ENCODE peak calls at places on chromosomes 13 and 19, in four cellular contexts. One of them, this sample, is unnamed. For H3K4me1, the result is how much of the 10 kb centered on the place peaks cover.

GRCh38 chr13:111505175-111505777 is 184.8 kb downstream of the TEX29 start:
- DNase-seq in mesenchymal stem cell: no peak
- DNase-seq in heart right ventricle: no peak
- DNase-seq in aorta: no peak
- DNase-seq in this sample: peak

GRCh38 chr19:45171211-45171623 is 6.8 kb downstream of the TRAPPC6A start:
- DNase-seq in mesenchymal stem cell: no peak
- DNase-seq in heart right ventricle: peak
- DNase-seq in aorta: no peak
- DNase-seq in this sample: no peak

GRCh38 chr19:54414156-54414555 is 1.1 kb upstream of the TTYH1 start:
- DNase-seq in mesenchymal stem cell: no peak
- DNase-seq in aorta: no peak
- DNase-seq in heart right ventricle: no peak
- DNase-seq in this sample: no peak

GRCh38 chr13:19818223-19818842 is 35.6 kb upstream of the PSPC1 start:
- DNase-seq in mesenchymal stem cell: peak
- DNase-seq in heart right ventricle: no peak
- DNase-seq in aorta: peak
- DNase-seq in this sample: peak

GRCh38 chr19:43316591-43317319 is 36.7 kb upstream of the CD177 start:
- DNase-seq in heart right ventricle: no peak
- DNase-seq in aorta: no peak
- DNase-seq in mesenchymal stem cell: no peak
- DNase-seq in this sample: peak

GRCh38 chr13:81275666-81276258 is 934.8 kb upstream of the SPRY2 start:
- DNase-seq in mesenchymal stem cell: no peak
- DNase-seq in heart right ventricle: no peak
- DNase-seq in aorta: no peak
- DNase-seq in this sample: no peak

GRCh38 chr13:111267205-111267604 is 53.2 kb upstream of the TEX29 start:
- DNase-seq in mesenchymal stem cell: no peak
- DNase-seq in heart right ventricle: no peak
- DNase-seq in aorta: no peak
- DNase-seq in this sample: no peak

GRCh38 chr19:11538232-11539036 is at the start of gene CNN1:
- DNase-seq in mesenchymal stem cell: peak
- DNase-seq in heart right ventricle: peak
- DNase-seq in aorta: peak
- DNase-seq in this sample: peak

GRCh38 chr19:947707-948533 is 22.1 kb downstream of the ARID3A start:
- DNase-seq in heart right ventricle: peak
- DNase-seq in mesenchymal stem cell: no peak
- DNase-seq in aorta: peak
- DNase-seq in this sample: no peak

GRCh38 chr13:54945978-54946377 is 1917.4 kb downstream of the OLFM4 start:
- DNase-seq in mesenchymal stem cell: no peak
- DNase-seq in aorta: no peak
- DNase-seq in heart right ventricle: no peak
- DNase-seq in this sample: no peak

GRCh38 chr13:112246731-112247470 is 129.3 kb upstream of the SPACA7 start:
- DNase-seq in heart right ventricle: no peak
- DNase-seq in aorta: no peak
- DNase-seq in mesenchymal stem cell: no peak
- DNase-seq in this sample: no peak

GRCh38 chr13:31050486-31051400 is 111.0 kb downstream of the HSPH1 start:
- DNase-seq in aorta: no peak
- DNase-seq in mesenchymal stem cell: peak
- DNase-seq in heart right ventricle: no peak
- DNase-seq in this sample: peak

GRCh38 chr19:18102916-18103542 is 5.5 kb downstream of the MAST3 start:
- DNase-seq in aorta: no peak
- DNase-seq in mesenchymal stem cell: no peak
- DNase-seq in heart right ventricle: no peak
- DNase-seq in this sample: no peak

GRCh38 chr13:25945596-25945995 is 106.2 kb downstream of the SHISA2 start:
- DNase-seq in mesenchymal stem cell: no peak
- DNase-seq in aorta: no peak
- DNase-seq in heart right ventricle: no peak
- DNase-seq in this sample: no peak

GRCh38 chr19:35080613-35081170 is 34.9 kb upstream of the FXYD3 start:
- DNase-seq in aorta: no peak
- DNase-seq in mesenchymal stem cell: no peak
- DNase-seq in heart right ventricle: no peak
- DNase-seq in this sample: no peak

GRCh38 chr19:40467007-40467565 is 285 bp downstream of the SPTBN4 start:
- DNase-seq in mesenchymal stem cell: no peak
- DNase-seq in aorta: no peak
- DNase-seq in heart right ventricle: no peak
- DNase-seq in this sample: peak

GRCh38 chr13:107466326-107466725 is 749.0 kb downstream of the LIG4 start:
- DNase-seq in heart right ventricle: no peak
- DNase-seq in mesenchymal stem cell: peak
- DNase-seq in aorta: no peak
- DNase-seq in this sample: peak

GRCh38 chr13:111659842-111660241 is 339.4 kb downstream of the TEX29 start:
- DNase-seq in mesenchymal stem cell: no peak
- DNase-seq in heart right ventricle: no peak
- DNase-seq in aorta: no peak
- DNase-seq in this sample: no peak

GRCh38 chr13:98481511-98481951 is 95.4 kb downstream of the STK24 start:
- DNase-seq in heart right ventricle: no peak
- DNase-seq in mesenchymal stem cell: no peak
- DNase-seq in aorta: no peak
- DNase-seq in this sample: no peak

GRCh38 chr13:73691891-73692290 is 442.3 kb downstream of the KLF12 start:
- DNase-seq in aorta: no peak
- DNase-seq in mesenchymal stem cell: no peak
- DNase-seq in heart right ventricle: no peak
- DNase-seq in this sample: no peak

GRCh38 chr13:98997738-98998641 is 20.1 kb upstream of the DOCK9 start:
- DNase-seq in mesenchymal stem cell: no peak
- DNase-seq in heart right ventricle: no peak
- DNase-seq in aorta: no peak
- DNase-seq in this sample: peak

GRCh38 chr13:70390064-70390463 is 281.8 kb upstream of the KLHL1 start:
- DNase-seq in mesenchymal stem cell: no peak
- DNase-seq in heart right ventricle: no peak
- DNase-seq in aorta: no peak
- DNase-seq in this sample: no peak

GRCh38 chr19:35397064-35397463 is 26.2 kb downstream of the GPR42 start:
- DNase-seq in mesenchymal stem cell: no peak
- DNase-seq in aorta: no peak
- DNase-seq in heart right ventricle: no peak
- DNase-seq in this sample: no peak

GRCh38 chr19:13843104-13843921 is 33.6 kb upstream of the NANOS3 start:
- DNase-seq in aorta: peak
- DNase-seq in mesenchymal stem cell: peak
- DNase-seq in heart right ventricle: peak
- DNase-seq in this sample: peak

GRCh38 chr13:102678339-102679122 is 16.3 kb downstream of the METTL21C start:
- DNase-seq in aorta: no peak
- DNase-seq in mesenchymal stem cell: no peak
- DNase-seq in heart right ventricle: no peak
- DNase-seq in this sample: no peak

GRCh38 chr19:2039082-2039958 is 11.7 kb downstream of the MKNK2 start:
- DNase-seq in aorta: peak
- DNase-seq in heart right ventricle: no peak
- DNase-seq in mesenchymal stem cell: no peak
- DNase-seq in this sample: no peak

GRCh38 chr13:41973247-41973741 is 12.4 kb upstream of the VWA8 start:
- DNase-seq in mesenchymal stem cell: no peak
- DNase-seq in aorta: no peak
- DNase-seq in heart right ventricle: peak
- DNase-seq in this sample: peak

GRCh38 chr19:34259367-34259865 is 5.1 kb downstream of the GARRE1 start:
- DNase-seq in mesenchymal stem cell: no peak
- DNase-seq in heart right ventricle: no peak
- DNase-seq in aorta: no peak
- DNase-seq in this sample: peak

GRCh38 chr19:2477732-2478191 is 1.8 kb downstream of the GADD45B start:
- DNase-seq in aorta: peak
- DNase-seq in mesenchymal stem cell: peak
- DNase-seq in heart right ventricle: peak
- DNase-seq in this sample: peak

GRCh38 chr13:108980237-108980636 is 350.8 kb downstream of the MYO16 start:
- DNase-seq in aorta: no peak
- DNase-seq in heart right ventricle: no peak
- DNase-seq in mesenchymal stem cell: no peak
- DNase-seq in this sample: no peak

GRCh38 chr13:43434185-43434584 is 352.6 kb downstream of the ENOX1 start:
- DNase-seq in heart right ventricle: peak
- DNase-seq in mesenchymal stem cell: no peak
- DNase-seq in aorta: no peak
- DNase-seq in this sample: no peak

GRCh38 chr19:37594064-37594981 is at the start of the genes ZNF540 and ZNF571:
- DNase-seq in heart right ventricle: peak
- DNase-seq in mesenchymal stem cell: peak
- DNase-seq in aorta: peak
- DNase-seq in this sample: peak

DNA sequence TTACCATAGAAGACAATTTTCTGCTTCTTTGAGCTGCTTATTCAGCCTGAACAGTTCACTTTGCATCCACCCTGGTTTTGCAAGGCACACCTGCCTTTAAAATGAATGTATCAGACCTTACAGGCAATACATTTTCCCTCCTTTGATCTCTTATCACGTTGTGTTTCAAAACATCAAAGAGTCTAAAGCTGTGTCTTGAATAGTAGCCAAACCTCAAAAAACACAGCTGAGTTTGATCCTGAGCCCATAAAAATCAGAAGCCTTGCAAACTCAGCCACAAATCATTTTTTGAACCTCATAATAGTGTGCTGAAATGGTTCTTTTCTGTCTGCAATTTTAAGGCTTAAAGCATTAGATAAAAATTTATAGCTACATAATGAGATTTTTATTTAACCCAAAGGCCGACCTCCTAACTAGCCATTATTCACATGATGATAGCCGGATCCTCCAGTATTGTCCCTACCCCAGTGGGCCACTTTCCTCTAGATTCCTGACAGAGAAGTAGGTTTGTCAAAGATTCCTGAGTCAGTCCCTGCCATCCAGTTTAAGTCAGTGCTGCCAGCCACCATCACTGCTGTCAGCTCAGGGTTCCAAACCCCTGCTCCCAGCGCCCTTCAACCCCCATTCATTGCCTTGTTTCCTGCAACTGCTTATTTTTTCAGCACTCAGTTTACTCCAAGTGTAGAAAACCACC is 71.8 kb downstream of the CAB39L start:
- DNase-seq in heart right ventricle: no peak
- DNase-seq in mesenchymal stem cell: no peak
- DNase-seq in aorta: no peak
- DNase-seq in this sample: no peak
- H3K4me1 ChIP-seq in heart right ventricle: under half
- H3K4me1 ChIP-seq in mesenchymal stem cell: under half
- H3K4me1 ChIP-seq in aorta: under half
- H3K4me1 ChIP-seq in this sample: under half

DNA sequence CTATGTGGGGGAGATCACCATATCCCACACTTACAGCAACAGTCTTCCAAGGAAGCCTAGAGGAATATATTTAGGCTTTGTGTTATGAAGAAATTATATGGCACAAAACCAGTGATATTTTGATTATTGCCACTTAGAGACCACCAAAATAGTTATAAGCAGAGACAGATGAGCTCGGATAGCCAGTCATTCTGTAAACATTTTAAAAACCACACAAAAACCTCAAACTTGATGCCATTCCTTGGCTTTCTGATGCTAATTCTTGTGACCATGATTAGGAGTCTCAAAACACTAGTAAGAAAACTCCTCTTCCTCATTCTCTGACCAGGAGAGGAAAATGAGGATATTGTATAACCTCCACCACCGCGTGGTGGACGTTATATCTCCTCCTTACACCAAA is 496.4 kb downstream of the FOXO1 start:
- DNase-seq in heart right ventricle: no peak
- DNase-seq in aorta: no peak
- DNase-seq in mesenchymal stem cell: no peak
- DNase-seq in this sample: peak
- H3K4me3 ChIP-seq in heart right ventricle: no peak
- H3K4me3 ChIP-seq in aorta: no peak
- H3K4me3 ChIP-seq in mesenchymal stem cell: no peak
- H3K4me3 ChIP-seq in this sample: no peak

DNA sequence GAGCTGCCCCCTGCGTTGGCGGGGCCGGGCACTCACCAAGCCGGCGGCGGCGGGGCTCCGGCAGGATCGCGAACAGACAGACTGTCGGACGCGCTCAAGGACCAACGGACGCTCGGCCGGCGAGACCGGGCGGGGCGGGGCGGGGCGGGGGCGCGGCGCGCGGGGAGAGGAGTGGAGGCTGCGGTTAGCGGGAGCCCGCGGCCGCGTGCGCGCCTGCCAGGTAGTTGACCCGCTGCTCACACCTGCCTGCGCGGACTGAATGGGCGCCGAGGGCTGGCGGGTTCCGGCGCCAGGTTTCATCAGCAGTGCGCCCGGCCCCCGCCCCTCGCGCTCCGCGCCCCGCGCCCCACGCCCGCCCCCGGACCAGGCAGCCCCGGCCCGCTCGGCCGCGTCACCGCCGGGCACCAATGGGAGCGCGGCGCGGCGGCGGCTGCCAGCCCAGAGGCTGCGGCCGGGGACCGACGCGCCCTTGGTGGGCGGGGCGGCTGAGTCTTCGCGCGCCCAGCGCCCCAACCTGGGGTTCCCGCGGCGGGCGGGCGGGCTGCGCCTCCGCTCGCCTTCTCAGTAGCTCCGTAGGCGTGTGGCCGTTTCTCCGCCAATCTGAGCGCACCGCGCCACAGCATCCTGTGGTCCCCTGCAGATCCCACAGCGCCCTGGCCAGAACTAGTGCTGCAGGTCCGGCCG is at the start of gene SLC7A1:
- DNase-seq in aorta: peak
- DNase-seq in heart right ventricle: peak
- DNase-seq in mesenchymal stem cell: peak
- DNase-seq in this sample: peak
- H3K4me1 ChIP-seq in aorta: under half
- H3K4me1 ChIP-seq in heart right ventricle: under half
- H3K4me1 ChIP-seq in mesenchymal stem cell: under half
- H3K4me1 ChIP-seq in this sample: under half

DNA sequence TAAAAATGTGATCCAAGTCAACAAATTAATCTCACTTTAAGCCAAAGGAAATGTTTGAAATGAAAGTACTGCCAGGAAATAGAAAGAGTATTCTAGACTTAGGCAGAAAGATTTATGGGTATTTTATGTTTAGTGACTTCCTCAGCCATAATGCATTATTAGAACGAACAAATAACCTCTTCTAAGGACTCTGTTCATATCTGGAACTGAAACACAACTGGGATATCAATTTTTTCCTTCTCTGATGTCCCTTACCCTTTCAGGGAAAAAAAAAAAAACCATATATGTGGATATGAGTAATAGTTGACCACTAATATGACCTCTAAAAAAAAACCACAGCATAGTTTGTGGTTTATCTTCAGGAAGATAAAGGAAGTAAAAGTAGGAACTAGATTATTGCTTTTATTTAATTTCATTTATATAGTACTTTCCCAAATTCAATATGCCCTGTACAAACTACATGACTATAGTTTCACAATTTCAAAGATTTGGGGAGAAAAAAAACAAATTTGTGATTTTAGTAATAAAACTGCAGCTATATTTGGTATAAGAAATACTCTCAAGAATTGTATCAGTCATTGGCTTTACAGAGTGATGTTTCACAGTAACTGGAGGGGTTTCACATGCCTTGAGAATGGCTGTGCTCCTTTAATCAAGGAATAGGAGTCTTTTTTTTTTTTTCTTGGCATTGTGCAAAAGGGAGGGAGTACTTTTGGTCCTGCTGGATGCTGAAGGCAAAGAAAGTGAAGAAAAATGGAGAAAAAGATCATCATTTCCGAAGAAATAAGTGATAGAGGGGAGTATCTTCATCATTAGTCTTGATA is 6.6 kb downstream of the ZNF507 start:
- DNase-seq in mesenchymal stem cell: peak
- DNase-seq in aorta: no peak
- DNase-seq in heart right ventricle: no peak
- DNase-seq in this sample: peak
- H3K4me3 ChIP-seq in mesenchymal stem cell: peak
- H3K4me3 ChIP-seq in aorta: no peak
- H3K4me3 ChIP-seq in heart right ventricle: no peak
- H3K4me3 ChIP-seq in this sample: peak

This sample was measured in GM23248.